ENCODE peak calls at places on chromosome 20, in seven cellular contexts. K is IMR-90, P is neuronal stem cell, Q is mesendoderm, D is mesenchymal stem cell, O is trophoblast cell, L is H1. Y is an unnamed sample.

GRCh38 chr20:6094565-6094964 is 28.3 kb downstream of the FERMT1 start:
- DNase-seq in O (no peak), K (no peak), D (no peak), P (no peak), Q (no peak), L (no peak), Y (no peak)

GRCh38 chr20:60272790-60273189 is 314.6 kb downstream of the CDH26 start:
- DNase-seq in P (no peak), O (peak; percentile 17), D (no peak), Q (no peak), K (no peak), L (no peak), Y (no peak)

GRCh38 chr20:32477594-32478512 is 107.3 kb downstream of the NOL4L start:
- DNase-seq in O (no peak), K (no peak), L (no peak), D (peak; percentile 50), Q (no peak), P (no peak), Y (no peak)

GRCh38 chr20:60310551-60310950 is 352.3 kb downstream of the CDH26 start:
- DNase-seq in P (no peak), D (no peak), O (no peak), Q (no peak), L (no peak), K (no peak), Y (no peak)

GRCh38 chr20:46308258-46309157 is at the start of gene CDH22:
- DNase-seq in K (peak; percentile 20), P (peak; percentile 48), Q (peak; percentile 74), D (peak; percentile 53), O (no peak), L (no peak), Y (peak; percentile 53)

GRCh38 chr20:57483287-57484050 is 41.5 kb downstream of the CTCFL start:
- DNase-seq in P (no peak), D (no peak), Q (no peak), O (no peak), L (no peak), K (no peak), Y (no peak)

GRCh38 chr20:48384147-48384818 is 443.5 kb downstream of the PREX1 start:
- DNase-seq in P (no peak), L (no peak), Q (peak; percentile 57), O (no peak), D (no peak), K (no peak), Y (peak; percentile 87)

GRCh38 chr20:32155017-32155965 is 45.8 kb downstream of the TM9SF4 start:
- DNase-seq in Q (peak; percentile 83), K (peak; percentile 88), D (peak; percentile 92), O (peak; percentile 59), P (peak; percentile 48), L (peak; percentile 47), Y (peak; percentile 72)

GRCh38 chr20:58611236-58612020 is 39.7 kb upstream of the STX16 start:
- DNase-seq in O (peak; percentile 92), L (no peak), P (no peak), Q (no peak), D (no peak), K (no peak), Y (no peak)

GRCh38 chr20:48567145-48567544 is 260.7 kb downstream of the PREX1 start:
- DNase-seq in L (no peak), Q (no peak), O (no peak), P (no peak), D (no peak), K (no peak), Y (no peak)

GRCh38 chr20:910840-911770 is 5.0 kb downstream of the ANGPT4 start:
- DNase-seq in L (no peak), K (peak; percentile 10), O (no peak), D (no peak), Q (no peak), P (no peak), Y (no peak)

GRCh38 chr20:38141154-38141888 is 23.7 kb downstream of the TGM2 start:
- DNase-seq in O (no peak), D (no peak), K (no peak), L (no peak), P (no peak), Q (peak; percentile 35), Y (no peak)

GRCh38 chr20:59850018-59850641 is 83.3 kb downstream of the SYCP2 start:
- DNase-seq in K (peak; percentile 42), O (no peak), Q (peak; percentile 46), D (peak; percentile 5), P (peak; percentile 20), L (no peak), Y (no peak)

GRCh38 chr20:32355417-32355841 is 2.7 kb upstream of the ASXL1 start:
- DNase-seq in Q (no peak), P (no peak), K (no peak), L (no peak), O (no peak), D (no peak), Y (no peak)

GRCh38 chr20:33251496-33251895 is 15.7 kb downstream of the BPIFA1 start:
- DNase-seq in Q (no peak), O (no peak), L (no peak), K (no peak), P (no peak), D (no peak), Y (no peak)

GRCh38 chr20:20241966-20242365 is 125.9 kb upstream of the INSM1 start:
- DNase-seq in Q (no peak), L (no peak), D (no peak), P (no peak), K (no peak), O (no peak), Y (no peak)

GRCh38 chr20:1075564-1075963 is 42.8 kb upstream of the PSMF1 start:
- DNase-seq in D (no peak), O (no peak), P (no peak), K (no peak), L (no peak), Q (no peak), Y (no peak)

GRCh38 chr20:51749674-51750036 is 18.5 kb downstream of the ATP9A start:
- DNase-seq in Q (no peak), P (no peak), K (peak; percentile 79), O (no peak), D (peak; percentile 78), L (no peak), Y (no peak)

GRCh38 chr20:40694246-40694645 is 5.2 kb upstream of the MAFB start:
- DNase-seq in K (no peak), O (no peak), D (no peak), Q (no peak), L (no peak), P (no peak), Y (no peak)

GRCh38 chr20:31816221-31816620 is 2.9 kb upstream of the MYLK2 start:
- DNase-seq in K (no peak), L (no peak), Q (no peak), P (no peak), D (no peak), O (no peak), Y (no peak)

GRCh38 chr20:787827-788226 is 19.5 kb upstream of the SLC52A3 start:
- DNase-seq in O (no peak), K (no peak), P (no peak), L (no peak), D (no peak), Q (no peak), Y (no peak)

GRCh38 chr20:58907481-58908137 is 55.1 kb downstream of the GNAS start:
- DNase-seq in P (no peak), Q (no peak), L (no peak), D (peak; percentile 99), O (peak; percentile 75), K (peak; percentile 99), Y (no peak)

GRCh38 chr20:21500599-21500998 is 13.3 kb downstream of the NKX2-2 start:
- DNase-seq in D (no peak), L (no peak), O (no peak), P (no peak), Q (no peak), K (no peak), Y (no peak)

GRCh38 chr20:45552456-45552855 is 5.3 kb upstream of the EPPIN start:
- DNase-seq in O (no peak), L (no peak), Q (no peak), D (no peak), K (no peak), P (no peak), Y (no peak)

GRCh38 chr20:39588148-39588757 is 626.1 kb downstream of the DHX35 start:
- DNase-seq in Q (peak; percentile 39), K (no peak), D (no peak), L (no peak), O (no peak), P (no peak), Y (no peak)

GRCh38 chr20:32702706-32703425 is 29.1 kb upstream of the C20orf203 start:
- DNase-seq in P (no peak), K (no peak), L (no peak), Q (no peak), D (no peak), O (no peak), Y (no peak)

GRCh38 chr20:37378785-37379598 is 33.1 kb downstream of the SRC start:
- DNase-seq in D (peak; percentile 20), P (no peak), K (peak; percentile 67), O (no peak), L (no peak), Q (peak; percentile 58), Y (no peak)

GRCh38 chr20:52972965-52973819 is 1.0 kb downstream of the TSHZ2 start:
- DNase-seq in L (no peak), O (no peak), P (no peak), K (no peak), D (peak; percentile 40), Q (peak; percentile 37), Y (peak; percentile 54)

GRCh38 chr20:13546497-13547131 is 92.1 kb downstream of the TASP1 start:
- DNase-seq in P (peak; percentile 73), L (peak; percentile 39), Q (peak; percentile 79), O (peak; percentile 63), K (peak; percentile 71), D (peak; percentile 70), Y (peak; percentile 76)
- H2BK5ac ChIP-seq in P (no peak overlapping the region), L (no peak overlapping the region), Q (no peak overlapping the region), O (no peak overlapping the region), K (peak overlapping the region; percentile 46), D (no peak overlapping the region), Y (no peak overlapping the region)

GRCh38 chr20:50427740-50428462 is 82.3 kb upstream of the PTPN1 start:
- DNase-seq in L (no peak), Q (no peak), O (no peak), K (no peak), D (peak; percentile 35), P (no peak), Y (no peak)
- H3K4me1 ChIP-seq in L (no peaks in the 10 kb centered on the region), Q (peaks cover 3% of the 10 kb centered on the region), O (peaks cover 7% of the 10 kb centered on the region), K (peaks cover 26% of the 10 kb centered on the region), D (peaks cover 23% of the 10 kb centered on the region), P (no peaks in the 10 kb centered on the region), Y (no peaks in the 10 kb centered on the region)

DNA sequence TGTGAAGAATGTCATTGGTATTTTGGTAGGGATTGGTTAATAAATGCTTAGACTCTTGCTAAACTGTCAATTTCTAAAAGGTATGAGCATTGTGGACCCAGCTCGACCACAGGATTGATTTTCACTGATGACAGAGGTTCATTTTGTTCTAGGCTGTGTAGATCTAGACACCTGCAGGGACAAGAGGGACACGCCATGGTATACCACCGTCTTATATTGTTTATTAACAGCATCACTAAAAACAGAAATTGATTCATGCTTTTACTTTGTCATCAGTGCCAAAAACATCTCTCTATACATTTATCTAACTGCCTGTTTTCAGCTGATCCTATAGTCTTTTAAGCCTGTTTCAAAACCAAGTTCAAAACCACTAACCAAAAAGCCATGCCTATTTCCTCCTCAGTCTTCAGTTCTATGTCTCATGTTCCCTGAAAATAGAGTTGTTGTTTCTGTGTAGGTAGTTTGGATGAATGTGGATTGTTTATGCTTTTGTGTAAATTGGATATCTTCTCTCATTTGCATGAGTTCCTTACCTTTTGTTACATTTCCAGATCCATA is 109.8 kb downstream of the JAG1 start:
- DNase-seq in Q (no peak), L (no peak), K (no peak), D (no peak), O (no peak), P (no peak), Y (no peak)
- H2BK5ac ChIP-seq in Q (no peak overlapping the region), L (no peak overlapping the region), K (no peak overlapping the region), D (no peak overlapping the region), O (no peak overlapping the region), P (no peak overlapping the region), Y (no peak overlapping the region)

GRCh38 chr20:44404204-44405181 is 49.0 kb downstream of the HNF4A start:
- DNase-seq in O (no peak), K (no peak), D (no peak), L (no peak), P (no peak), Q (no peak), Y (no peak)
- H3K4me1 ChIP-seq in O (peaks cover 4% of the 10 kb centered on the region), K (no peaks in the 10 kb centered on the region), D (peaks cover 27% of the 10 kb centered on the region), L (no peaks in the 10 kb centered on the region), P (no peaks in the 10 kb centered on the region), Q (no peaks in the 10 kb centered on the region), Y (no peaks in the 10 kb centered on the region)

Y was measured in H9.